ENCODE peak calls at places on chromosomes 5 and 9, in ten cellular contexts. C is aorta; U is dorsolateral prefrontal cortex; A is AG04450; B is upper lobe of right lung; S is CD8-positive, alpha-beta memory T cell; E is HepG2; H is IMR-90; L is psoas muscle; O is tibial nerve. X is an unnamed sample.

GRCh38 chr5:125481506-125482455 is 735.3 kb upstream of the ZNF608 start:
- DNase-seq in C (no peak), L (no peak), U (no peak), A (no peak), H (no peak), E (no peak), B (no peak), O (no peak), S (no peak), X (no peak)

GRCh38 chr9:21684831-21685362 is 117.5 kb upstream of the MTAP start:
- DNase-seq in H (peak), O (no peak), U (no peak), E (peak), A (no peak), L (no peak), C (no peak), S (no peak), B (no peak), X (no peak)

GRCh38 chr5:134240421-134240962 is 14.6 kb upstream of the PPP2CA start:
- DNase-seq in S (no peak), L (no peak), O (no peak), U (no peak), A (peak), B (no peak), E (peak), H (peak), C (no peak), X (no peak)

GRCh38 chr9:108254236-108254635 is 601.5 kb downstream of the ACTL7B start:
- DNase-seq in B (no peak), A (no peak), L (no peak), U (no peak), S (no peak), H (peak), O (no peak), E (no peak), C (no peak), X (no peak)

GRCh38 chr9:119487118-119487827 is 118.0 kb upstream of the BRINP1 start:
- DNase-seq in E (no peak), L (no peak), O (no peak), U (no peak), S (no peak), H (no peak), A (no peak), B (no peak), C (no peak), X (no peak)

GRCh38 chr5:478355-478981 is 35.5 kb downstream of the EXOC3 start:
- DNase-seq in L (no peak), O (no peak), U (no peak), B (no peak), E (no peak), H (no peak), C (no peak), A (no peak), S (no peak), X (no peak)

GRCh38 chr5:150588495-150588890 is 52.0 kb upstream of the SYNPO start:
- DNase-seq in S (no peak), L (no peak), O (no peak), U (no peak), H (no peak), A (no peak), C (no peak), E (no peak), B (peak), X (no peak)

GRCh38 chr5:119873611-119874010 is 244.3 kb downstream of the FAM170A start:
- DNase-seq in E (no peak), H (no peak), O (no peak), S (no peak), C (no peak), L (no peak), A (no peak), U (no peak), B (no peak), X (no peak)

GRCh38 chr5:119322948-119323629 is 32.7 kb upstream of the TNFAIP8 start:
- DNase-seq in B (no peak), E (no peak), O (no peak), A (no peak), H (peak), U (no peak), S (no peak), C (no peak), L (no peak), X (no peak)

GRCh38 chr9:30075451-30076199 is 2308.8 kb upstream of the ACO1 start:
- DNase-seq in B (no peak), E (peak), U (no peak), C (no peak), L (no peak), O (no peak), H (no peak), A (no peak), S (no peak), X (no peak)

GRCh38 chr5:3006961-3007551 is 255.6 kb upstream of the IRX2 start:
- DNase-seq in B (peak), O (no peak), L (no peak), C (no peak), A (no peak), H (no peak), U (no peak), E (no peak), S (no peak), X (no peak)

GRCh38 chr5:39604491-39604890 is 179.7 kb upstream of the DAB2 start:
- DNase-seq in C (no peak), E (no peak), O (no peak), B (no peak), A (no peak), U (no peak), L (no peak), S (no peak), H (no peak), X (no peak)

GRCh38 chr5:53892236-53892635 is 331.8 kb downstream of the NDUFS4 start:
- DNase-seq in C (no peak), O (no peak), U (no peak), B (no peak), E (no peak), A (no peak), S (no peak), H (peak), L (no peak), X (no peak)

GRCh38 chr5:125604104-125604503 is 819.1 kb upstream of the GRAMD2B start:
- DNase-seq in U (no peak), A (no peak), H (peak), S (no peak), C (no peak), L (no peak), B (no peak), E (no peak), O (no peak), X (no peak)

GRCh38 chr9:87714819-87715218 is 11.1 kb upstream of the CTSL start:
- DNase-seq in A (peak), U (no peak), O (no peak), L (no peak), B (no peak), S (no peak), C (no peak), E (peak), H (peak), X (no peak)

GRCh38 chr5:91910655-91911054 is 527.5 kb upstream of the ARRDC3 start:
- DNase-seq in S (no peak), O (no peak), A (no peak), H (no peak), B (no peak), U (no peak), C (no peak), E (no peak), L (no peak), X (no peak)

GRCh38 chr5:57749396-57749795 is 266.8 kb upstream of the ACTBL2 start:
- DNase-seq in S (no peak), A (no peak), U (no peak), O (no peak), H (peak), L (no peak), C (no peak), E (no peak), B (no peak), X (no peak)

GRCh38 chr5:72294473-72294872 is 25.6 kb downstream of the MRPS27 start:
- DNase-seq in E (no peak), O (no peak), B (no peak), C (no peak), A (no peak), L (no peak), H (no peak), S (no peak), U (no peak), X (no peak)

GRCh38 chr5:88480245-88480644 is 211.6 kb upstream of the TMEM161B start:
- DNase-seq in U (peak), E (no peak), A (no peak), L (no peak), S (no peak), C (no peak), O (no peak), B (no peak), H (no peak), X (no peak)

GRCh38 chr5:15500326-15500958 is 462 bp downstream of the FBXL7 start:
- DNase-seq in B (peak), H (peak), E (no peak), S (no peak), C (peak), O (peak), L (peak), U (peak), A (no peak), X (peak)

GRCh38 chr9:34451545-34451944 is 6.8 kb downstream of the FAM219A start:
- DNase-seq in B (no peak), U (no peak), S (no peak), O (no peak), E (no peak), H (peak), L (no peak), A (no peak), C (no peak), X (no peak)

GRCh38 chr9:95854386-95855015 is 21.0 kb upstream of the ERCC6L2 start:
- DNase-seq in L (no peak), O (no peak), C (no peak), H (peak), A (peak), E (no peak), S (no peak), U (no peak), B (no peak), X (no peak)

GRCh38 chr5:172777381-172778222 is 6.6 kb upstream of the DUSP1 start:
- DNase-seq in L (peak), H (peak), S (peak), B (peak), C (peak), A (no peak), E (peak), U (no peak), O (peak), X (peak)

GRCh38 chr5:107831612-107832395 is 161.1 kb upstream of the EFNA5 start:
- DNase-seq in E (no peak), A (peak), C (no peak), B (no peak), S (no peak), L (no peak), H (peak), U (no peak), O (no peak), X (no peak)

GRCh38 chr9:31137151-31137849 is 1247.1 kb upstream of the ACO1 start:
- DNase-seq in E (peak), C (no peak), H (peak), U (no peak), S (no peak), L (no peak), O (no peak), A (peak), B (no peak), X (no peak)

GRCh38 chr5:176639981-176640380 is 7.3 kb upstream of the TSPAN17 start:
- DNase-seq in U (no peak), E (no peak), H (no peak), B (no peak), O (no peak), L (peak), C (peak), A (no peak), S (no peak), X (no peak)

GRCh38 chr9:4555251-4555650 is 65.0 kb downstream of the SLC1A1 start:
- DNase-seq in H (peak), C (no peak), O (no peak), A (no peak), S (no peak), E (no peak), U (no peak), L (no peak), B (no peak), X (no peak)

GRCh38 chr5:176850371-176851245 is 40.2 kb downstream of the UNC5A start:
- DNase-seq in B (no peak), O (no peak), L (no peak), H (no peak), C (no peak), A (no peak), U (no peak), S (no peak), E (no peak), X (peak)

GRCh38 chr5:173302546-173303155 is 25.6 kb downstream of the STC2 start:
- DNase-seq in L (no peak), B (no peak), H (peak), S (no peak), A (no peak), O (no peak), E (peak), U (no peak), C (no peak), X (peak)

GRCh38 chr5:104800440-104801048 is 1238.0 kb upstream of the NUDT12 start:
- DNase-seq in H (no peak), L (no peak), B (no peak), S (no peak), A (no peak), E (peak), C (no peak), O (no peak), U (no peak), X (no peak)

GRCh38 chr9:81822967-81823366 is 105.3 kb upstream of the SPATA31D4 start:
- DNase-seq in B (no peak), O (no peak), U (no peak), C (no peak), H (no peak), A (no peak), L (no peak), E (no peak), S (no peak), X (no peak)

GRCh38 chr5:157204765-157205164 is 24.1 kb downstream of the ITK start:
- DNase-seq in A (no peak), H (no peak), B (no peak), S (no peak), U (no peak), L (no peak), E (no peak), O (no peak), C (no peak), X (no peak)

GRCh38 chr9:34072868-34073590 is 24.3 kb upstream of the UBAP2 start:
- DNase-seq in O (no peak), E (peak), S (no peak), U (no peak), H (peak), A (peak), B (no peak), L (no peak), C (no peak), X (peak)

GRCh38 chr5:168324864-168325615 is 33.6 kb downstream of the WWC1 start:
- DNase-seq in H (no peak), U (no peak), E (peak), A (no peak), O (no peak), B (no peak), S (no peak), L (no peak), C (no peak), X (no peak)

GRCh38 chr5:95779611-95780010 is 42.9 kb downstream of the GLRX start:
- DNase-seq in C (no peak), S (no peak), U (no peak), L (no peak), E (no peak), A (no peak), O (no peak), H (peak), B (no peak), X (no peak)

GRCh38 chr9:91807640-91808246 is 142.3 kb downstream of the ROR2 start:
- DNase-seq in U (no peak), H (peak), A (no peak), O (no peak), B (no peak), E (no peak), C (no peak), S (no peak), L (peak), X (no peak)

GRCh38 chr9:134494905-134495304 is 146.7 kb upstream of the COL5A1 start:
- DNase-seq in O (peak), B (peak), L (no peak), U (no peak), C (peak), E (no peak), H (no peak), S (no peak), A (no peak), X (peak)

GRCh38 chr9:134492721-134493470 is 148.7 kb upstream of the COL5A1 start:
- DNase-seq in C (peak), L (no peak), S (no peak), H (no peak), E (no peak), A (no peak), U (no peak), O (peak), B (peak), X (peak)

GRCh38 chr9:134492281-134492691 is 149.3 kb upstream of the COL5A1 start:
- DNase-seq in O (peak), L (no peak), C (peak), U (no peak), E (no peak), A (peak), S (no peak), B (peak), H (peak), X (peak)

GRCh38 chr9:134494273-134494815 is 147.3 kb upstream of the COL5A1 start:
- DNase-seq in U (no peak), C (peak), A (no peak), S (no peak), L (no peak), E (no peak), H (no peak), B (peak), O (peak), X (no peak)

GRCh38 chr9:134493471-134494272 is 147.9 kb upstream of the COL5A1 start:
- DNase-seq in C (peak), O (peak), A (no peak), U (no peak), L (no peak), E (no peak), B (peak), S (no peak), H (no peak), X (peak)
- H3K4me3 ChIP-seq in C (no peak), O (no peak), A (no peak), U (no peak), L (no peak), E (no peak), B (no peak), S (no peak), H (no peak), X (no peak)

GRCh38 chr5:103674739-103675138 is 112.2 kb upstream of the NUDT12 start:
- DNase-seq in O (no peak), L (no peak), A (no peak), H (peak), C (no peak), E (no peak), B (no peak), S (no peak), U (no peak), X (no peak)
- H3K27ac ChIP-seq in O (no peak), L (no peak), A (no peak), H (no peak), C (no peak), E (no peak), B (no peak), S (no peak), U (no peak), X (no peak)

DNA sequence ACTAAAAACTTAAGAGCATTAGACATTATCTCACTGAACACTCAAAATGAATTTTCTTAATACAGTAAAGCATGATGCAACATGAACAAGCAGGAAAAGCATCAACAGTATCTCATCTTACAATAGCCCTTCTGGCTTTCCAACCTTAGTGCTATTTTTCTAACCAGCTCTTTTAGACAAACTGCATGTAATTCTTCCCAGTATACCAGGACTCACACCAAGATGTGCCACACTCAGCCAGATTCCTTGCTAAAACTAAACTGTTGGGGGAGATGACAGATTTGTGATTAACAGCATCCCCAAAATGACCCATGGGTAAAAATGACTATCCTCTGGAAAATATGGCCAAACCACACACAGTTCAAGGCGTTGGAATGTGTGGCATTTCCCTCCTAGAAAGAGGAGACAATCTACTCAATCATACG is 36.2 kb downstream of the PWWP2A start:
- DNase-seq in U (no peak), H (peak), B (no peak), E (no peak), L (no peak), C (no peak), O (no peak), S (no peak), A (peak), X (no peak)
- H3K4me3 ChIP-seq in U (no peak), H (no peak), B (no peak), E (no peak), L (no peak), C (no peak), O (no peak), S (no peak), A (no peak), X (no peak)

GRCh38 chr9:137167752-137168574 is 1.9 kb downstream of the LRRC26 start:
- DNase-seq in B (no peak), S (no peak), L (no peak), C (no peak), H (no peak), O (no peak), E (no peak), U (no peak), A (no peak), X (no peak)
- H3K27ac ChIP-seq in B (no peak), S (no peak), L (no peak), C (no peak), H (no peak), O (no peak), E (no peak), U (peak), A (no peak), X (no peak)

GRCh38 chr5:141762316-141762715 is 80.3 kb upstream of the ARAP3 start:
- DNase-seq in C (no peak), H (no peak), A (no peak), L (no peak), E (no peak), B (no peak), O (no peak), S (no peak), U (no peak), X (no peak)

GRCh38 chr5:141763526-141763925 is 81.5 kb upstream of the ARAP3 start:
- DNase-seq in E (no peak), L (no peak), C (no peak), O (no peak), B (no peak), S (no peak), H (no peak), U (no peak), A (no peak), X (no peak)

GRCh38 chr5:141762790-141763368 is 80.8 kb upstream of the ARAP3 start:
- DNase-seq in C (no peak), S (no peak), O (no peak), A (no peak), H (no peak), B (no peak), E (no peak), U (no peak), L (no peak), X (no peak)

GRCh38 chr5:141767671-141768070 is 85.6 kb upstream of the ARAP3 start:
- DNase-seq in U (no peak), A (no peak), L (no peak), E (no peak), H (no peak), O (no peak), C (no peak), B (no peak), S (no peak), X (peak)

DNA sequence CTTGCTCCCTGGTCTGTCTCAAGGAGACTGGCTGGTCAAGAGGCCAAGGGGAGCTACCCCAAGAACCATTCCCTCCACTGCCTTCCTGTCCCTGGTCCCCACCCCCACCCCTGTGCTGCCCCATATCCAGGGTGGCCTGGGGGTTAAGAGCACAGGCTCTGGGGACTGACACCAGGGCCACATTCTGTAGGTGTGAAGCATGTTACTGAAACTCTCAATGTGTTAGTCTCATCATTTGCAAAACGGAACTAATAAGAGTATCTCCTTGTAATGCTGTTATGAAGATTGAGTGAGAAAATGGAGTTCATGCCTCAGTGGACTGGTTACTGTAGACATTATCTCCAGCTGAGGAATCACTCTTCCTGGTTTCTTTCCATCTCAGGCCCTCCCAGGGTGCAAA is 84.1 kb upstream of the ARAP3 start:
- DNase-seq in A (no peak), U (no peak), S (no peak), O (no peak), L (no peak), C (no peak), E (no peak), B (no peak), H (no peak), X (no peak)
- H3K4me3 ChIP-seq in A (no peak), U (no peak), S (no peak), O (no peak), L (no peak), C (no peak), E (no peak), B (no peak), H (no peak), X (no peak)

X was measured in kidney.